ENCODE peak calls at places on chromosomes 1 and 21, in eight cellular contexts. A is HCEC 1CT; I is mesothelial cell of epicardium; E is AG20443; Z is AG08396; B is NCI-H774; P is GM13976; J is stimulated activated CD4-positive, alpha-beta T cell treated with anti-CD3 and anti-CD28 coated beads, Interleukin-1b, Interleukin-23, amount 100 ng/mL, for 24 hours. F is an unnamed sample.

GRCh38 chr21:32834825-32835224 is 63.3 kb upstream of the PAXBP1 start:
- DNase-seq in J (no peak), Z (no peak), E (no peak), I (no peak), B (no peak), P (no peak), A (no peak), F (no peak)

GRCh38 chr21:37257526-37257966 is 9.6 kb downstream of the VPS26C start:
- DNase-seq in J (no peak), I (no peak), B (peak), Z (peak), P (peak), A (no peak), E (peak), F (no peak)

GRCh38 chr1:6116137-6116536 is 64.0 kb downstream of the CHD5 start:
- DNase-seq in E (no peak), Z (no peak), A (peak), B (no peak), P (no peak), I (no peak), J (no peak), F (no peak)

GRCh38 chr1:94723899-94724298 is 96.3 kb upstream of the SLC44A3 start:
- DNase-seq in J (no peak), E (peak), Z (no peak), A (peak), B (no peak), I (no peak), P (no peak), F (no peak)

GRCh38 chr1:47991187-47991586 is 6.0 kb downstream of the TRABD2B start:
- DNase-seq in P (no peak), A (no peak), E (no peak), Z (no peak), I (no peak), B (no peak), J (no peak), F (no peak)

GRCh38 chr1:3368059-3368458 is 86.4 kb upstream of the ARHGEF16 start:
- DNase-seq in P (no peak), J (no peak), B (no peak), E (no peak), A (no peak), I (no peak), Z (no peak), F (no peak)

GRCh38 chr1:23013657-23014056 is 2.0 kb downstream of the TEX46 start:
- DNase-seq in I (no peak), B (peak), A (no peak), E (no peak), P (no peak), Z (no peak), J (no peak), F (no peak)

GRCh38 chr1:209768354-209768774 is 12.5 kb downstream of the TRAF3IP3 start:
- DNase-seq in Z (no peak), I (no peak), A (no peak), B (no peak), E (no peak), J (peak), P (peak), F (no peak)

GRCh38 chr1:207821464-207822045 is 69.7 kb downstream of the CD46 start:
- DNase-seq in I (no peak), J (no peak), B (no peak), P (no peak), E (no peak), A (no peak), Z (no peak), F (no peak)

GRCh38 chr1:88985033-88985432 is 7.4 kb downstream of the KYAT3 start:
- DNase-seq in I (peak), A (peak), E (peak), J (no peak), Z (peak), P (no peak), B (peak), F (no peak)

GRCh38 chr1:71093938-71094337 is 13.1 kb upstream of the ZRANB2 start:
- DNase-seq in B (no peak), Z (no peak), E (peak), J (no peak), I (no peak), A (peak), P (no peak), F (no peak)

GRCh38 chr1:168261390-168261789 is 19.3 kb upstream of the TBX19 start:
- DNase-seq in A (peak), P (no peak), Z (no peak), J (no peak), B (no peak), E (peak), I (no peak), F (no peak)

GRCh38 chr1:153880962-153881361 is 41.8 kb downstream of the GATAD2B start:
- DNase-seq in J (no peak), B (peak), P (no peak), I (peak), Z (peak), A (peak), E (peak), F (no peak)

GRCh38 chr1:220791287-220791686 is 4.6 kb downstream of the MTARC1 start:
- DNase-seq in Z (no peak), I (no peak), E (no peak), B (no peak), A (no peak), P (no peak), J (no peak), F (no peak)

GRCh38 chr1:197471248-197472035 is 203.4 kb downstream of the CRB1 start:
- DNase-seq in E (peak), B (no peak), A (no peak), P (no peak), I (no peak), Z (no peak), J (no peak), F (no peak)

GRCh38 chr21:43902441-43902840 is 37.4 kb downstream of the AGPAT3 start:
- DNase-seq in A (peak), J (no peak), Z (peak), B (no peak), P (no peak), I (no peak), E (no peak), F (no peak)

GRCh38 chr1:197745911-197746310 is 29.4 kb downstream of the DENND1B start:
- DNase-seq in Z (no peak), B (no peak), J (no peak), E (no peak), P (no peak), I (no peak), A (no peak), F (no peak)